ENCODE peak calls at places on chromosomes 13 and 19, in four cellular contexts. K is astrocyte, L is fibroblast of lung, M is T-helper 22 cell. Q is an unnamed sample.
A peak's percentile ranks its signal among the peaks of the same experiment; 100 is the strongest.

GRCh38 chr13:72255908-72256307 is 388.9 kb upstream of the DACH1 start:
- DNase-seq in K (peak; percentile 51), L (peak; percentile 51), M (no peak), Q (peak; percentile 35)

GRCh38 chr19:11269408-11269807 is 7.1 kb upstream of the DOCK6 start:
- DNase-seq in K (peak; percentile 50), L (peak; percentile 38), M (no peak), Q (no peak)

GRCh38 chr13:30049692-30050091 is 199.3 kb upstream of the UBL3 start:
- DNase-seq in K (no peak), L (no peak), M (no peak), Q (no peak)

GRCh38 chr13:107305178-107305577 is 737.2 kb upstream of the ARGLU1 start:
- DNase-seq in K (no peak), L (no peak), M (no peak), Q (no peak)

GRCh38 chr13:38602261-38602660 is 84.6 kb upstream of the FREM2 start:
- DNase-seq in K (peak; percentile 16), L (no peak), M (no peak), Q (peak; percentile 18)

GRCh38 chr19:10803252-10803651 is 32.8 kb downstream of the TMED1 start:
- DNase-seq in K (no peak), L (no peak), M (no peak), Q (no peak)

GRCh38 chr19:30629086-30629485 is 256.9 kb downstream of the ZNF536 start:
- DNase-seq in K (no peak), L (no peak), M (no peak), Q (no peak)

GRCh38 chr19:31825134-31826094 is 476.2 kb upstream of the TSHZ3 start:
- DNase-seq in K (no peak), L (no peak), M (no peak), Q (no peak)

GRCh38 chr19:7442423-7442822 is 46.4 kb downstream of the PEX11G start:
- DNase-seq in K (no peak), L (no peak), M (no peak), Q (peak; percentile 7)

GRCh38 chr13:28161370-28161769 is 23.0 kb downstream of the PAN3 start:
- DNase-seq in K (peak; percentile 60), L (no peak), M (no peak), Q (no peak)

GRCh38 chr13:33340631-33341030 is 55.1 kb upstream of the STARD13 start:
- DNase-seq in K (no peak), L (peak; percentile 58), M (no peak), Q (no peak)

GRCh38 chr13:102231486-102231885 is 170.4 kb downstream of the FGF14 start:
- DNase-seq in K (no peak), L (no peak), M (no peak), Q (no peak)

GRCh38 chr13:27251166-27252088 is at the start of gene RPL21:
- DNase-seq in K (peak; percentile 97), L (peak; percentile 99), M (peak; percentile 84), Q (peak; percentile 94)

GRCh38 chr13:51258612-51259358 is 36.6 kb downstream of the FAM124A start:
- DNase-seq in K (no peak), L (no peak), M (no peak), Q (peak; percentile 18)

GRCh38 chr13:47413112-47413511 is 516.3 kb upstream of the HTR2A start:
- DNase-seq in K (peak; percentile 16), L (peak; percentile 19), M (no peak), Q (no peak)

GRCh38 chr19:21134934-21135366 is 6.9 kb upstream of the ZNF431 start:
- DNase-seq in K (no peak), L (no peak), M (no peak), Q (no peak)

GRCh38 chr19:35274323-35274722 is 5.6 kb downstream of the USF2 start:
- DNase-seq in K (no peak), L (no peak), M (no peak), Q (no peak)

GRCh38 chr13:59679239-59679638 is 484.5 kb downstream of the DIAPH3 start:
- DNase-seq in K (no peak), L (no peak), M (no peak), Q (no peak)

GRCh38 chr13:77349365-77349764 is 22.5 kb upstream of the MYCBP2 start:
- DNase-seq in K (no peak), L (no peak), M (no peak), Q (no peak)

GRCh38 chr19:10442698-10443097 is 22.4 kb downstream of the PDE4A start:
- DNase-seq in K (no peak), L (no peak), M (no peak), Q (no peak)